ENCODE peak calls at places on chromosomes 16 and 17, in ten cellular contexts. C is B cell, K is uterus, J is fibroblast of the aortic adventitia, V is bronchial epithelial cell, R is psoas muscle, G is fibroblast of lung, U is neural progenitor cell, S is H9, E is BE2C. Y is an unnamed sample.

GRCh38 chr17:48025904-48026502 is 11.6 kb downstream of the COPZ2 start:
- DNase-seq in E (no peak), K (peak), V (peak), J (no peak), S (no peak), U (no peak), G (no peak), C (no peak), R (no peak), Y (no peak)

GRCh38 chr17:59839646-59840328 is 53.0 kb downstream of the TUBD1 start:
- DNase-seq in R (no peak), C (no peak), E (no peak), J (peak), S (no peak), K (no peak), U (peak), V (no peak), G (peak), Y (no peak)

GRCh38 chr16:55377840-55378239 is 53.8 kb downstream of the IRX6 start:
- DNase-seq in E (no peak), V (no peak), C (no peak), R (no peak), S (no peak), G (no peak), K (no peak), U (no peak), J (no peak), Y (no peak)

GRCh38 chr16:11742041-11742535 is 569 bp downstream of the TXNDC11 start:
- DNase-seq in K (peak), U (no peak), E (no peak), V (no peak), C (no peak), R (peak), J (no peak), G (peak), S (peak), Y (no peak)

GRCh38 chr17:54849660-54850059 is 51.0 kb upstream of the TOM1L1 start:
- DNase-seq in R (no peak), K (no peak), C (no peak), E (no peak), S (no peak), G (no peak), V (no peak), J (no peak), U (no peak), Y (no peak)

GRCh38 chr16:83143788-83144187 is 517.0 kb downstream of the CDH13 start:
- DNase-seq in S (no peak), K (no peak), U (peak), J (peak), C (no peak), E (no peak), R (no peak), V (peak), G (peak), Y (no peak)

GRCh38 chr17:82314012-82314720 is 3.2 kb downstream of the CD7 start:
- DNase-seq in S (no peak), U (no peak), K (no peak), R (no peak), E (no peak), J (no peak), V (no peak), C (peak), G (no peak), Y (peak)

GRCh38 chr16:2286550-2286949 is 18.6 kb upstream of the RNPS1 start:
- DNase-seq in V (no peak), E (no peak), S (peak), J (no peak), U (no peak), K (no peak), C (no peak), R (no peak), G (no peak), Y (no peak)

GRCh38 chr17:47840742-47841487 is at the start of gene SCRN2:
- DNase-seq in S (peak), J (peak), R (peak), E (peak), G (peak), K (peak), V (peak), C (peak), U (peak), Y (peak)

GRCh38 chr17:850828-851759 is 68.9 kb downstream of the MRM3 start:
- DNase-seq in E (no peak), G (no peak), V (peak), S (no peak), C (no peak), J (peak), R (peak), U (peak), K (peak), Y (peak)

GRCh38 chr16:79430129-79430789 is 170.3 kb downstream of the MAF start:
- DNase-seq in U (no peak), S (no peak), R (no peak), V (no peak), G (no peak), J (no peak), E (no peak), C (no peak), K (no peak), Y (no peak)

GRCh38 chr17:44901323-44901965 is 2.2 kb upstream of the EFTUD2 start:
- DNase-seq in U (no peak), S (no peak), J (peak), C (no peak), V (peak), G (peak), E (no peak), R (no peak), K (no peak), Y (no peak)

GRCh38 chr17:33436321-33436720 is 143.2 kb upstream of the ASIC2 start:
- DNase-seq in J (peak), C (no peak), G (peak), R (no peak), E (no peak), K (no peak), S (no peak), V (peak), U (no peak), Y (no peak)

GRCh38 chr17:82400830-82401229 is 17.3 kb upstream of the HEXD start:
- DNase-seq in J (no peak), R (no peak), V (no peak), U (no peak), S (no peak), C (peak), K (no peak), E (no peak), G (no peak), Y (no peak)

GRCh38 chr16:11379420-11379819 is 34.2 kb downstream of the RMI2 start:
- DNase-seq in K (no peak), U (no peak), R (no peak), C (peak), G (peak), J (peak), E (no peak), V (peak), S (no peak), Y (no peak)

DNA sequence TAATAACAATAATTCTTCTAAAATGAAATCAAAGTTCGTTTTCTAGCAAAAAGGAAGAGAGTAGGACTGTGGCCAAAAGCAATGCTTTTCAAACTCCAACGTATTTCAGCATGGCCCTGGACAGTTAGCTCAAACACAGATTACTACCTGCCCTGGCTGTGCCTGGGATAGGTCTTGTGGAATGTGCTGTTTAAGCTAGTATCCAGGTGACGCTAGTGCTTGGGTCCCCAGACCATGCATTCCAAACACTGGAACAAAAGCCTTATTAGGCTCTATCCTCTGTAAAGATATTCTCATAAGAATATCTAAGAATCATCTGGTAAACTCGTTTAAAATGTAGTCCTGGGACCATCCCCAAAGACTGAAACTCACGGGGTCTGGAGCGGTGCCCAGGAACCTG is 52.6 kb upstream of the MEAK7 start:
- DNase-seq in G (no peak), K (no peak), R (peak), J (no peak), S (no peak), V (no peak), E (no peak), C (no peak), U (no peak), Y (no peak)
- TF ChIP-seq CTCF in G (no peak), K (no peak), R (no peak), J (no peak), S (no peak), V (no peak), E (no peak), C (no peak), U (no peak), Y (no peak)

GRCh38 chr16:50669741-50670140 is 11.4 kb downstream of the SNX20 start:
- DNase-seq in G (no peak), E (no peak), J (no peak), S (no peak), U (no peak), V (no peak), R (no peak), K (no peak), C (no peak), Y (no peak)

GRCh38 chr16:50668368-50669008 is 12.6 kb downstream of the SNX20 start:
- DNase-seq in V (no peak), J (no peak), R (no peak), E (no peak), S (no peak), G (no peak), U (peak), C (no peak), K (no peak), Y (no peak)

GRCh38 chr16:50666658-50667496 is 14.2 kb downstream of the SNX20 start:
- DNase-seq in J (no peak), R (no peak), S (peak), K (no peak), U (no peak), G (no peak), V (no peak), E (no peak), C (peak), Y (no peak)

GRCh38 chr16:50665128-50665878 is 15.8 kb downstream of the SNX20 start:
- DNase-seq in U (peak), K (peak), S (peak), J (peak), R (peak), C (peak), G (peak), E (peak), V (peak), Y (peak)

GRCh38 chr16:50667497-50668367 is 13.4 kb downstream of the SNX20 start:
- DNase-seq in J (no peak), U (no peak), V (no peak), E (no peak), K (no peak), S (no peak), C (no peak), R (no peak), G (no peak), Y (no peak)
- TF ChIP-seq CTCF in J (peak), U (no peak), V (peak), E (no peak), K (no peak), S (peak), C (no peak), R (no peak), G (no peak), Y (no peak)

GRCh38 chr16:89489731-89490385 is 503 bp downstream of the ANKRD11 start:
- DNase-seq in S (no peak), J (no peak), V (no peak), E (no peak), R (peak), U (no peak), C (no peak), G (no peak), K (peak), Y (no peak)

GRCh38 chr16:89490386-89491237 is at the start of gene ANKRD11:
- DNase-seq in J (peak), U (peak), R (peak), K (peak), S (peak), E (peak), C (peak), G (peak), V (peak), Y (peak)

GRCh38 chr16:89491974-89492687 is 1.8 kb upstream of the ANKRD11 start:
- DNase-seq in R (no peak), C (no peak), K (no peak), S (no peak), U (no peak), G (no peak), V (no peak), E (peak), J (no peak), Y (no peak)

GRCh38 chr16:89489040-89489721 is 1.2 kb downstream of the ANKRD11 start:
- DNase-seq in C (peak), R (peak), J (peak), V (peak), E (peak), K (peak), G (peak), S (peak), U (peak), Y (peak)

GRCh38 chr16:89491238-89491869 is 993 bp upstream of the ANKRD11 start:
- DNase-seq in V (no peak), R (peak), G (no peak), U (peak), J (peak), E (no peak), K (no peak), S (no peak), C (peak), Y (no peak)
- TF ChIP-seq CTCF in V (no peak), R (peak), G (no peak), U (peak), J (peak), E (no peak), K (no peak), S (peak), C (peak), Y (peak)

DNA sequence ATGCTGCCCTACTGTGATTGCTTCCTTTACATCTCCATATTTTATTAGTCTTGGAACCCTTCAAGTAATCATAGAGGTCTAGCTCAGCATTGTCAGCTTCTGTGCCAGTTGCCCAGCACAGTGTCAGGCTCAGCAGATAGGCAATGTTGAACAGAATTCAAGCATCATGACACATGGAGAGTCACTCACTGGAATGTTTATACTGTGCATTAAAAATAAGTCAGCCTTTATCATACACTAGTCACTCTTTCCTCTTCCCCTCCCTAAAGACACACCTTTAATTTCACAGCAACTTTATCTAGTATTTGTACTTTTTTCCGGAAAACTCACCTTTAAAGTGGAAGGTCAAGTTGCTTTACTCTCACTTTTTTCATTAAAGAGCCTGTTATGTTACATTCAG is 253.8 kb upstream of the CDH11 start:
- DNase-seq in S (no peak), V (peak), E (no peak), J (peak), U (no peak), G (peak), K (no peak), R (no peak), C (no peak), Y (no peak)
- TF ChIP-seq CTCF in S (no peak), V (no peak), E (no peak), J (no peak), U (no peak), G (no peak), K (no peak), R (no peak), C (no peak), Y (no peak)

DNA sequence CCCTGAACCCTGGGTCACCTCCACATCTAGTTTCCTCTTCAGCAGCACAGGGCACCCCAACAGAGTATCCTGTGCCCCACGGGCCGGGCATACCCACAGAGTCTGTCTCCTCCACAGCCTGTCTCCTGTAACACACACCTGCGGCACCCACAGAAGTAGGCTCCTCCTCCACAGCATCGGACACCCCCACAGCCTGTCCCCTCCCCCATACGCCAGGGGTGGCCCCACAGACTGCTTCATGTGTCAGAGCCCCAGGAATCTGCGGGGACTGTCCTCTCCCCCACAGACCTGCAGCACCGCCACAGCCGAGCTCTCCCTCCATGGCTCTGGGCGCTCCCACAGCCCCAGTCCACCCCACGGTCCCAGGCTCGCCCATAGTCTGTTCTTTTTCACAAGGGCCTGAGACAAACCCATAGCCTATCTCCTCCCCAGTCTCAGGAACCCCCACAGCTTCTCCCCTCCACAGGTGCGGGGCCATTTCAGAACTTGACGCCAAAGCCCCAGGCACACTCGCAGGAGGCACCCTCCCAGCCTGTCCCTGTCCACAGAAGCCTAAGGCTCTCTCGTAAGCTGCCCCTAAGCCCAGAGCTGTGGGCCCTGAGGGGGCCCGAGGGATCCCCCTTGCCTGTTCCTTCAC is 1.4 kb downstream of the KIAA0753 start:
- DNase-seq in V (no peak), G (no peak), R (no peak), J (no peak), U (no peak), E (no peak), C (no peak), S (no peak), K (no peak), Y (no peak)
- TF ChIP-seq CTCF in V (no peak), G (no peak), R (no peak), J (no peak), U (no peak), E (no peak), C (no peak), S (no peak), K (no peak), Y (no peak)

DNA sequence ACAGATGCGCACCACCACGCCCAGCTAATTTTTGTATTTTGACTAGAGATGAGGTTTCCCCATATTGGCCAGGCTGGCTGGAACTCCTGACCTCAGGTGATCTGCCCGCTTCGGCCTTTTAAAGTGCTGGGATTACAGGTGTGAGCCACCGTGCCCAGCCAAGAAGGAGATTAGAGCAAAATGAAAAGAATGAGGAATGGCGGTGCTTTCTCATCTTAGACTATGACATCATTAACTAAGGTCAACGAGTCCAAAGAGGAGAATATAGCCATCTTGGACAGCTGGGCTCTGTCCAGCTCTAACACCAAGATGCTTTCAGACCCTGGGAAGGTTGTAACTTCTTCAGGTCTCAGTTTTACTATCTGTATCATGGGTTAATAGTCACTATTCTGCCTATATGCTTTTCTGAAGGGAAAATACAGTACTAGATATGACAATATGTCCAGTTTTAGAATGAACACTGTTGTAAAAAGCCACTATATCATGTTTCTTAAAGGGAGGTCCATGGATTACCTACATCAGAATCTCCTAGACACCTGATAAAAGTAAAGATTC is 76.7 kb downstream of the SLC39A11 start:
- DNase-seq in R (no peak), U (no peak), G (no peak), K (no peak), S (no peak), C (no peak), J (no peak), V (no peak), E (no peak), Y (no peak)
- TF ChIP-seq CTCF in R (no peak), U (no peak), G (no peak), K (no peak), S (no peak), C (no peak), J (no peak), V (no peak), E (no peak), Y (no peak)

DNA sequence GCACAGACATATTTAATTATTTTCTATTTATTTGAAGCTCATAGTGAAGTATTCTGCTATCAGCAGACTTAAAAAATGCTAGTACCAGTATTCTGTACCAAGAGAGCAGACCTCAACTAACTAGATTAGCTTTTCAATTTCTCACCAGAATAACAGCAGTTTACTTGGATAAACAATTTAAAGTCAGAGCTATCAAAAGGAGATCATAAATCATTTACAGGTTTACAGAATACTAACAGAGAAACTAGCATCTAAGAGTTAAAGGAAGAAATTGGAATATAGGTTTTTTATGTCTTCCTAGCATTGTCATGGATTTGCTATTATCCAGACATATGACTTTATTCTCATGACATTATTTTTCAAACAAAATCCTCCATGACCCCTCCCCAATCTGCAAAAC is 3.4 kb downstream of the SPOP start:
- DNase-seq in C (no peak), V (no peak), J (no peak), U (no peak), E (no peak), K (no peak), S (no peak), R (no peak), G (no peak), Y (no peak)
- TF ChIP-seq CTCF in C (no peak), V (no peak), J (no peak), U (no peak), E (no peak), K (no peak), S (no peak), R (no peak), G (no peak), Y (no peak)